ENCODE peak calls at places on chromosomes 16 and 17, in five cellular contexts. R, F, I, U and O are unnamed samples.

GRCh38 chr17:57455063-57455914 is 199.0 kb downstream of the MSI2 start:
- DNase-seq in U (peak), I (peak), F (no peak), R (no peak), O (no peak)

GRCh38 chr17:28563475-28563874 is 7.8 kb downstream of the PIGS start:
- DNase-seq in I (no peak), U (peak), F (no peak), R (no peak), O (no peak)

GRCh38 chr17:50575581-50576210 is 15.2 kb downstream of the CACNA1G start:
- DNase-seq in F (no peak), U (no peak), I (no peak), R (no peak), O (no peak)

GRCh38 chr16:10577305-10578202 is 2.8 kb downstream of the EMP2 start:
- DNase-seq in R (peak), I (no peak), F (peak), U (no peak), O (no peak)

GRCh38 chr17:3722716-3723115 is 987 bp upstream of the HASPIN start:
- DNase-seq in R (no peak), U (no peak), F (no peak), I (no peak), O (no peak)

GRCh38 chr17:1095093-1095852 is 84.5 kb downstream of the ABR start:
- DNase-seq in I (no peak), F (no peak), R (no peak), U (no peak), O (no peak)

GRCh38 chr16:13645525-13645924 is 274.4 kb upstream of the ERCC4 start:
- DNase-seq in F (no peak), R (peak), U (no peak), I (no peak), O (no peak)

GRCh38 chr17:31492880-31493655 is 101.6 kb downstream of the RAB11FIP4 start:
- DNase-seq in R (no peak), U (peak), F (no peak), I (peak), O (no peak)

GRCh38 chr17:74042241-74042640 is 161.2 kb upstream of the RPL38 start:
- DNase-seq in R (no peak), I (no peak), U (no peak), F (no peak), O (no peak)

GRCh38 chr17:40485851-40486512 is 15.4 kb downstream of the TNS4 start:
- DNase-seq in R (no peak), I (peak), U (peak), F (peak), O (peak)

GRCh38 chr16:81492307-81492706 is 47.7 kb downstream of the CMIP start:
- DNase-seq in U (peak), R (no peak), I (no peak), F (no peak), O (no peak)

GRCh38 chr17:69857412-69857835 is 217.6 kb upstream of the KCNJ16 start:
- DNase-seq in U (peak), R (peak), I (no peak), F (peak), O (peak)

GRCh38 chr17:13594310-13594709 is 7.4 kb downstream of the HS3ST3A1 start:
- DNase-seq in U (peak), R (no peak), F (no peak), I (no peak), O (no peak)

GRCh38 chr16:50884066-50884860 is 142.4 kb downstream of the CYLD start:
- DNase-seq in R (no peak), U (no peak), I (no peak), F (peak), O (no peak)

GRCh38 chr16:87635541-87636049 is 33.3 kb downstream of the JPH3 start:
- DNase-seq in F (peak), I (peak), U (peak), R (peak), O (no peak)

GRCh38 chr17:47643116-47643515 is 6.6 kb upstream of the KPNB1 start:
- DNase-seq in R (no peak), F (no peak), I (no peak), U (no peak), O (no peak)

GRCh38 chr17:72077326-72077960 is 43.4 kb upstream of the SOX9 start:
- DNase-seq in F (peak), I (no peak), R (no peak), U (no peak), O (no peak)

GRCh38 chr16:23424292-23424958 is 28.6 kb downstream of the COG7 start:
- DNase-seq in F (peak), R (no peak), I (no peak), U (peak), O (no peak)

GRCh38 chr17:77011173-77012011 is 129.4 kb upstream of the SEC14L1 start:
- DNase-seq in F (peak), U (peak), R (peak), I (peak), O (no peak)

GRCh38 chr16:47059991-47060390 is 83.8 kb downstream of the NETO2 start:
- DNase-seq in U (no peak), F (no peak), I (no peak), R (no peak), O (no peak)

GRCh38 chr16:81523387-81524115 is 78.9 kb downstream of the CMIP start:
- DNase-seq in U (peak), F (peak), R (peak), I (peak), O (peak)

GRCh38 chr16:88264641-88265285 is 118.0 kb upstream of the ZNF469 start:
- DNase-seq in R (peak), U (peak), I (peak), F (peak), O (no peak)

GRCh38 chr16:1775846-1776671 is 3.1 kb upstream of the MRPS34 start:
- DNase-seq in R (peak), I (no peak), U (no peak), F (no peak), O (no peak)

GRCh38 chr17:64683791-64684190 is 21.7 kb upstream of the SMURF2 start:
- DNase-seq in R (no peak), F (peak), I (no peak), U (peak), O (no peak)

GRCh38 chr16:84648595-84649510 is 542 bp downstream of the KLHL36 start:
- DNase-seq in R (peak), F (peak), U (no peak), I (peak), O (no peak)

GRCh38 chr17:61426482-61427304 is 25.5 kb upstream of the TBX4 start:
- DNase-seq in F (peak), R (no peak), U (peak), I (no peak), O (no peak)

GRCh38 chr16:25051446-25052160 is 36.4 kb upstream of the ARHGAP17 start:
- DNase-seq in F (peak), U (peak), I (no peak), R (no peak), O (no peak)

GRCh38 chr17:28505986-28506665 is at the start of gene FOXN1:
- DNase-seq in U (no peak), F (no peak), R (no peak), I (no peak), O (no peak)

GRCh38 chr17:50175035-50175788 is 9.4 kb downstream of the SGCA start:
- DNase-seq in I (no peak), R (no peak), F (no peak), U (peak), O (no peak)

GRCh38 chr16:50304467-50305440 is 38.4 kb downstream of the ADCY7 start:
- DNase-seq in F (no peak), U (no peak), I (no peak), R (no peak), O (no peak)

DNA sequence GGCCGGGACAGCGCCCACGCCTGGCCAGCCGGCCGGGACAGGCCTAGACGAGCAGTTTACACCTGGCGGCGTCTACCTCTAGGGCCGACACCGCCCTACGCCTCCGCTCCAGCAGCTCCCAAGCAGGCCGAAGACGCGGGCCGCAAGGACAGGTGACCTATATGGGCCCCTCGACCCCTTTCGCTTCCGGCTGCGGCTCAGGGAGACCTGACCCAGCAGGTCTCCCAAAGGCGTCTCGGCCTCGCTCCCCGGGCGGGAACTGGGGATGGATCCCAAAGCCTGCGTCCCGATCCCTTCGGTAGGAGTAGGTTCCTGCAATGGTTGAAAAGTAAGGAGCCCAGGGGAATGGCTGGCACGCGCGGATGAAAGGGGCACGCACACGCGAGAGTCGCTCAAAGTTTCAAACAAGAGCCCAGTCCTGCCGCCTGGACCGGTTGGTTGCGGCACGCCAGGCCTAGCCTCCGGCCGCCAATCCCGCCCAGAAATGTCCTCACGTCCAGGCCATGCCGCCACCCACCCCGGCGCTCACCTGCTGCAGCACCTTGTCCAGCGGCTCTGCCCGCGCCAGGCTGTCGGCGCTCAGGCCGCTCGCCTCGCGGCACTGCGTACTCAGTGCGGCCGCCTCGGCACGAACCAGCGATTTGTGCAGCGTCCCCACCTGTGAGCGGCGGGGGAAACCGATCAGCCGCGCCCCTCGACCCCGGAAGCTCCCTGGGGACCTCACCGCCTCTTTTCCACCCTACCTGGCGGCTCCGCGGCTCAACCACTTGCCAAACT is 634 bp downstream of the ESRP2 start:
- DNase-seq in R (peak), F (peak), U (no peak), I (peak), O (no peak)
- TF ChIP-seq CTCF in R (no peak), F (peak), U (no peak), I (no peak), O (no peak)

DNA sequence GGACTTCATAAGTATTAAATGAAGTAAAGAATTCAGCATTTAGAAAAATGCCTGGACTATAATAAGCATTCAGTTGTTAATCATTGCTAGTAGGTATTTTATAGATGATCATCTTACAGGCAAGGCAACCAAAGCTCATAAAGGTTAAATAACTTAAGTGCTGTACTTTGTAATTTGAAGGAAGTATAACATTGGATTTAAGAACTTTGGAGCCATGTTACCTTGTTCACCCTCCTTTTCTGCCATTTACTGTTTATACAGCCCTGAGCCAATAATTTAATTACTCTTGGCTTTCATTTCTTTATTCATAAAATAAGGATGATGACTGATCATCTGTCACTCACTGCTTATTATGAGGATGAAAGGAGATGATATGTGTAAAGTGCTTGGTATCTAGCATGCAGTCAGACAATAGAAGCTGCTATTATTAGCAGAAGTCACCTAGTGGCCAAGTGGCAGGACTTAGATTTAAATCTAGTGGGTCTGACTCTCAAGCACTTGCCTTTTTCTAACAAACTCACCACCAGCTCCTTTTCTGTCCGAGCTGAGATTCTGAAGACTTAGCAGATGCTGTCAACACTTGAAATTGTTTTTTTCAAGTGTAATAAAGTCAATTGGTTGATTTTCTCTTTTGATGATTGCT is 18.2 kb upstream of the DDX52 start:
- DNase-seq in F (no peak), I (no peak), R (no peak), U (no peak), O (no peak)
- TF ChIP-seq CTCF in F (no peak), I (no peak), R (no peak), U (no peak), O (no peak)

GRCh38 chr16:65697061-65697460 is 575.2 kb upstream of the CDH11 start:
- DNase-seq in U (no peak), F (no peak), R (no peak), I (no peak), O (no peak)
- TF ChIP-seq CTCF in U (peak), F (peak), R (no peak), I (no peak), O (peak)

GRCh38 chr16:89420204-89420603 is 70.2 kb downstream of the ANKRD11 start:
- DNase-seq in I (no peak), F (no peak), R (no peak), U (no peak), O (no peak)
- TF ChIP-seq CTCF in I (no peak), F (no peak), R (no peak), U (no peak), O (no peak)